ENCODE peak calls at places on chromosomes 2 and 18, in seven cellular contexts. K is SK-N-SH, N is HCT116, G is neural progenitor cell, W is GM23338, P is PC-3, V is OCI-LY7. O is an unnamed sample.

GRCh38 chr18:76679259-76679658 is 143.1 kb upstream of the ZNF236 start:
- DNase-seq in K (no peak), P (no peak), G (peak), V (no peak), W (peak), N (no peak), O (peak)

GRCh38 chr2:229838729-229839128 is 83.1 kb downstream of the TRIP12 start:
- DNase-seq in V (no peak), P (no peak), N (no peak), G (no peak), W (no peak), K (no peak), O (no peak)

GRCh38 chr2:120132190-120132589 is 91.0 kb downstream of the TMEM185B start:
- DNase-seq in W (no peak), V (no peak), N (no peak), P (no peak), K (peak), G (no peak), O (no peak)

GRCh38 chr18:44568986-44569385 is 111.7 kb upstream of the SETBP1 start:
- DNase-seq in V (no peak), G (no peak), N (no peak), K (no peak), P (no peak), W (no peak), O (no peak)

GRCh38 chr18:43830905-43831304 is 553.6 kb upstream of the SYT4 start:
- DNase-seq in P (no peak), K (no peak), G (no peak), N (no peak), V (no peak), W (peak), O (peak)

GRCh38 chr2:37000273-37000780 is 34.0 kb upstream of the STRN start:
- DNase-seq in W (no peak), G (no peak), N (no peak), P (peak), V (no peak), K (no peak), O (peak)

GRCh38 chr18:75070625-75071483 is 138.1 kb downstream of the PTGR3 start:
- DNase-seq in P (peak), W (no peak), N (peak), G (no peak), K (no peak), V (peak), O (peak)

GRCh38 chr2:12856934-12857660 is 140.4 kb downstream of the TRIB2 start:
- DNase-seq in W (no peak), P (peak), K (no peak), G (no peak), N (no peak), V (no peak), O (no peak)

GRCh38 chr2:71510196-71510807 is 56.9 kb downstream of the DYSF start:
- DNase-seq in V (peak), P (peak), K (peak), W (peak), N (peak), G (peak), O (peak)

GRCh38 chr2:158009425-158009824 is 92.3 kb upstream of the UPP2 start:
- DNase-seq in G (no peak), K (no peak), W (no peak), N (no peak), V (no peak), P (no peak), O (peak)

GRCh38 chr2:121336528-121337294 is 51.7 kb upstream of the TFCP2L1 start:
- DNase-seq in W (peak), P (no peak), K (no peak), G (no peak), N (no peak), V (no peak), O (no peak)

GRCh38 chr2:128732976-128733431 is 414.3 kb upstream of the HS6ST1 start:
- DNase-seq in V (no peak), K (no peak), W (no peak), G (no peak), N (no peak), P (no peak), O (peak)

GRCh38 chr2:62437785-62438184 is 68.2 kb downstream of the TMEM17 start:
- DNase-seq in G (no peak), K (no peak), V (no peak), N (no peak), P (no peak), W (no peak), O (no peak)
- TF ChIP-seq EZH2phosphoT487 in G (no peak), K (no peak), V (no peak), N (no peak), P (no peak), W (no peak), O (no peak)

DNA sequence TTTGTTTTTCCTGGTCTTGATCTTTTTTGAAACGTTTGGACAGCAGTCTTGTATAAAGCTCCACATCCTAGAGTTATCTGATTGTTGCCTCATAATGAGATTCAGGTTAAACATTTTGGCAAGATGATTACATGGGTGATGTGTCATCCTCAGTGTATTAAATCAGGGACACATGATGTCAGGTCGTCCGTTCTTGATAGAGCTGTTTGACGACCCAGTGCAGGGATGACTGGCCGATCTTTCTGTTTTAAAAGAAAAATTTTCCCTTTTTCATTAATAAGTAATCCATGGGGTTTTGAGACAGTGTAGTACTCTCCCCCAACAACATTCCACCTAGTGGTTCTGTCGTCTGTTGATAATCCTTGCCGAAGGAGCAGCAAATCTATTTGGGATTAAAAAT is 44.5 kb upstream of the SERPINB2 start:
- DNase-seq in K (no peak), G (no peak), W (no peak), V (no peak), P (peak), N (no peak), O (no peak)
- H3K4me3 ChIP-seq in K (no peak), G (no peak), W (no peak), V (no peak), P (no peak), N (no peak), O (no peak)

DNA sequence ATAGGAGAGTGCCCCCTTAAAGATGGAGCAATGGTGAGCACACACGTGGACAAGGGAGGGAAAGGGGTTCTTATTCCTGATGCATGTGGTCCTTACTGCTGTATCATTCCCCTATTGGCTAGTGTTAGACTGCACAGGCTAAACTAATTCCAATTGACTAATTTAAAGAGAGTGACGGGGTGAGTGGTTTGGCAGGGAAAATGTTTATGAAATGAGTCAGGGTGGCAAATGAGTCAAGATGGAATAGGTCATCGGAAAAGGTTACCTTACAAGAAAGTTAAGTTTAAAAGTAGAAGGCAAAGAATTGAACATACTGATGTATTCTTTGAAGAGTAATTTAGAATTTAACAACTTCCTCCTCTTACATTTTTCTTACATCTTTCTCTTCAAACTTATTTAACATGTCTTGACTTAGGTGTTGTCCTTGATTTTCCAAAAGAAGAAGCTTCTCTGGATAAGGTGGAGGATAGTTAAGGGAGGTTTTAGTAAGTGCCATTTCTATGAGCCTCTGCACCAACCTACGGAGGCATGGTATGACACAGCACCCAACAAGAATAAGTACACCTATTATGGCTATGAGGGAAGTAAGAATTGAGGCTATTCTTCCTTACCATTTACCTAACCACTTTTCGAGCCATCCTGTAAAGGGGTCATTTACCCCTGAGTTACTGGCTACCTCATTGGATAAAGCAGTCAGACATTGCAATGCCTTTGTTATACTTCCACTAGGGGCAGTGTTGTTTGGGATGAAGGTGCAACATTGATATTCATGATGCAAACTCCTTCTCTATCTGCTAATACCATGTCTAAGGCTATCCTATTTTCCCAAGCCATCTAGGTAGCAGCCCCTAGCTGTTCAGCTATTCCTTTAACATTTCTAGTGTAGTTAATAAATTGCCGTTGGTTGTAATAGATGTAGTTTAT is 1345.8 kb upstream of the LRRTM1 start:
- DNase-seq in P (peak), K (no peak), N (peak), V (no peak), W (peak), G (no peak), O (no peak)
- TF ChIP-seq CTCF in P (peak), K (peak), N (peak), V (peak), W (peak), G (peak), O (peak)

GRCh38 chr2:168585700-168586099 is 129.6 kb downstream of the CERS6 start:
- DNase-seq in W (no peak), G (no peak), K (no peak), V (no peak), P (no peak), N (no peak), O (no peak)
- TF ChIP-seq EZH2phosphoT487 in W (no peak), G (no peak), K (no peak), V (no peak), P (no peak), N (no peak), O (no peak)

GRCh38 chr2:172405673-172406072 is 21.7 kb upstream of the ITGA6 start:
- DNase-seq in W (no peak), G (no peak), P (no peak), K (no peak), V (no peak), N (no peak), O (no peak)

GRCh38 chr2:172412996-172413492 is 14.3 kb upstream of the ITGA6 start:
- DNase-seq in G (no peak), V (no peak), K (no peak), N (no peak), W (no peak), P (no peak), O (no peak)

GRCh38 chr2:172404824-172405223 is 22.6 kb upstream of the ITGA6 start:
- DNase-seq in K (no peak), P (peak), N (no peak), V (no peak), G (no peak), W (no peak), O (no peak)

GRCh38 chr2:172408143-172408766 is 19.1 kb upstream of the ITGA6 start:
- DNase-seq in P (peak), K (no peak), G (peak), N (no peak), V (no peak), W (no peak), O (no peak)

DNA sequence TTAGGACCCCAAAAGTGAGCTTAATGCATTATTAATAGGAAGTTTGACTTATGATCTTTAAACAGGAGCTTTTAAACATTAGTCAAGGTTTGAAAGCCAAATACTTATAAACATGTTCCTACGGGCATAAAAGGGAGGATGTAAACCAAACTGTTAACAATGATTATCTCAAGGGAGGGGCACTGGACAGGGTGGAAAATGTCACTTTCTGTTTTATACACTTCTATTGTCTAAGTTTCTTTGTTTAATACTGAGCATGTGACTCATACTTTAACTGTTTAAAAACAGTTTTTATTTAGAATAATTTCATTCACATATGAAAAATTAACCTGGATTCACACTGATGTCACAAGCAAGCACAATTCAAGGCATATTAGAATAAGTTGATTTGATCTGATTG is 18.3 kb upstream of the ITGA6 start:
- DNase-seq in N (no peak), W (no peak), G (no peak), V (no peak), K (no peak), P (no peak), O (no peak)
- H3K4me3 ChIP-seq in N (no peak), W (no peak), G (no peak), V (no peak), K (no peak), P (no peak), O (no peak)

GRCh38 chr2:124755386-124755785 is 730.3 kb downstream of the CNTNAP5 start:
- DNase-seq in N (no peak), W (no peak), P (no peak), V (no peak), G (no peak), K (no peak), O (no peak)

GRCh38 chr2:124753842-124754241 is 728.8 kb downstream of the CNTNAP5 start:
- DNase-seq in K (no peak), P (no peak), V (no peak), W (peak), G (no peak), N (no peak), O (no peak)
- TF ChIP-seq CTCF in K (no peak), P (no peak), V (no peak), W (peak), G (peak), N (no peak), O (no peak)

DNA sequence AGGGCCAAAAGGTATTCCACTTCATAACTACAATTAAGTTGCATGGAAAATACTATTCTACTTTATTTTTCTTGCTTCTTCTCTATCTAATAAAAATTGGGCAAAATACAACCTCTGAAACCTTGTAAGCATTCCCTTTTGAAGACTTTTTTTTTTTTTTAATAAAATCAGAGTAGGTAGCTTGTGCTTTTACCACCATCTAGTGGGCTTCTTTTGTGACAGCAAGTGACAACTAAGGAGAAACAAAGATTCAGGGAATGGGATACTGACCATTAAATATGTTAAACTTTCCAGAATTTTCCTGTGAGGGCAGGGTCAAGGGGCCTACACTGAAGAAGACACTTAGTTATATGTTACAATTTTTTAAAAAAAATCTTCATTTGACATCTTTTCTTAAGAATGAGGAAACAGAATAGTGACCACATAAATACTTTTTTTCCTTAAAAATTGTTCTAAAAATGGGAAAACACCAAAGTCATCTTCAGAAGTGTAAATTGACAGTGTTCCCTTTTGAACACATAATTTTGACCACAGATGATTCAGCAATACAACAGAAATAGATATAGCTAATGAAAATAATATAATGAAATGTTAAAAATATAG is 1183.2 kb upstream of the ACVR2A start:
- DNase-seq in K (peak), W (peak), P (peak), V (peak), G (peak), N (peak), O (peak)
- TF ChIP-seq EZH2phosphoT487 in K (no peak), W (no peak), P (no peak), V (no peak), G (no peak), N (no peak), O (no peak)